ENCODE peak calls at places on chromosomes 5 and 9, in eight cellular contexts. S, O, H, R, Q, B, V and T are unnamed samples.

GRCh38 chr9:92142329-92142728 is 27.1 kb upstream of the SPTLC1 start:
- DNase-seq in S (no peak), O (no peak), H (no peak), R (no peak), Q (no peak), B (no peak), V (no peak), T (no peak)

GRCh38 chr9:129336130-129336528 is 158.1 kb upstream of the IER5L start:
- DNase-seq in S (no peak), O (peak), H (no peak), R (no peak), Q (peak), B (peak), V (peak), T (no peak)

GRCh38 chr9:132351404-132352050 is 3.3 kb downstream of the SETX start:
- DNase-seq in S (no peak), O (no peak), H (no peak), R (no peak), Q (no peak), B (peak), V (no peak), T (no peak)

GRCh38 chr9:108775901-108776306 is 79.9 kb downstream of the ACTL7B start:
- DNase-seq in S (no peak), O (no peak), H (no peak), R (no peak), Q (no peak), B (no peak), V (no peak), T (no peak)

GRCh38 chr9:97788763-97789663 is 64.0 kb upstream of the FOXE1 start:
- DNase-seq in S (no peak), O (no peak), H (no peak), R (peak), Q (no peak), B (peak), V (no peak), T (no peak)

GRCh38 chr5:111772456-111772855 is 15.5 kb upstream of the NREP start:
- DNase-seq in S (no peak), O (peak), H (no peak), R (peak), Q (no peak), B (peak), V (no peak), T (no peak)

GRCh38 chr5:109859537-109859936 is 169.8 kb downstream of the MAN2A1 start:
- DNase-seq in S (no peak), O (peak), H (no peak), R (no peak), Q (no peak), B (peak), V (no peak), T (no peak)

GRCh38 chr9:89757776-89758528 is 153.1 kb downstream of the GADD45G start:
- DNase-seq in S (no peak), O (no peak), H (no peak), R (no peak), Q (no peak), B (no peak), V (no peak), T (no peak)

GRCh38 chr5:58410441-58410840 is 49.4 kb downstream of the PLK2 start:
- DNase-seq in S (no peak), O (peak), H (no peak), R (peak), Q (peak), B (peak), V (peak), T (no peak)

GRCh38 chr9:131839281-131840084 is 99.6 kb upstream of the RAPGEF1 start:
- DNase-seq in S (no peak), O (peak), H (no peak), R (peak), Q (peak), B (peak), V (peak), T (no peak)

GRCh38 chr9:127264462-127265040 is at the start of gene GARNL3:
- DNase-seq in S (no peak), O (no peak), H (no peak), R (no peak), Q (no peak), B (no peak), V (no peak), T (no peak)

GRCh38 chr5:90095292-90096060 is 314.1 kb downstream of the CETN3 start:
- DNase-seq in S (no peak), O (no peak), H (no peak), R (no peak), Q (no peak), B (no peak), V (peak), T (no peak)

GRCh38 chr5:175922192-175922885 is 45.8 kb downstream of the THOC3 start:
- DNase-seq in S (no peak), O (peak), H (no peak), R (peak), Q (peak), B (peak), V (peak), T (no peak)

GRCh38 chr5:61167382-61167781 is 5.1 kb upstream of the SMIM15 start:
- DNase-seq in S (no peak), O (peak), H (no peak), R (peak), Q (peak), B (peak), V (peak), T (no peak)

GRCh38 chr9:1052119-1052907 is 2.2 kb downstream of the DMRT2 start:
- DNase-seq in S (no peak), O (no peak), H (no peak), R (no peak), Q (no peak), B (no peak), V (no peak), T (no peak)

GRCh38 chr9:124133752-124134151 is 122.2 kb downstream of the LHX2 start:
- DNase-seq in S (no peak), O (peak), H (no peak), R (peak), Q (peak), B (peak), V (peak), T (no peak)

GRCh38 chr5:176994460-176995121 is 12.0 kb downstream of the UIMC1 start:
- DNase-seq in S (peak), O (peak), H (peak), R (no peak), Q (peak), B (no peak), V (peak), T (no peak)

GRCh38 chr9:126661521-126662251 is 48.0 kb downstream of the LMX1B start:
- DNase-seq in S (no peak), O (peak), H (no peak), R (peak), Q (no peak), B (peak), V (peak), T (no peak)

GRCh38 chr5:171116711-171117110 is 192.3 kb upstream of the TLX3 start:
- DNase-seq in S (no peak), O (no peak), H (no peak), R (no peak), Q (no peak), B (no peak), V (no peak), T (no peak)
- H3K4me3 ChIP-seq in S (no peak), O (no peak), H (no peak), R (no peak), Q (no peak), B (no peak), V (no peak), T (no peak)

DNA sequence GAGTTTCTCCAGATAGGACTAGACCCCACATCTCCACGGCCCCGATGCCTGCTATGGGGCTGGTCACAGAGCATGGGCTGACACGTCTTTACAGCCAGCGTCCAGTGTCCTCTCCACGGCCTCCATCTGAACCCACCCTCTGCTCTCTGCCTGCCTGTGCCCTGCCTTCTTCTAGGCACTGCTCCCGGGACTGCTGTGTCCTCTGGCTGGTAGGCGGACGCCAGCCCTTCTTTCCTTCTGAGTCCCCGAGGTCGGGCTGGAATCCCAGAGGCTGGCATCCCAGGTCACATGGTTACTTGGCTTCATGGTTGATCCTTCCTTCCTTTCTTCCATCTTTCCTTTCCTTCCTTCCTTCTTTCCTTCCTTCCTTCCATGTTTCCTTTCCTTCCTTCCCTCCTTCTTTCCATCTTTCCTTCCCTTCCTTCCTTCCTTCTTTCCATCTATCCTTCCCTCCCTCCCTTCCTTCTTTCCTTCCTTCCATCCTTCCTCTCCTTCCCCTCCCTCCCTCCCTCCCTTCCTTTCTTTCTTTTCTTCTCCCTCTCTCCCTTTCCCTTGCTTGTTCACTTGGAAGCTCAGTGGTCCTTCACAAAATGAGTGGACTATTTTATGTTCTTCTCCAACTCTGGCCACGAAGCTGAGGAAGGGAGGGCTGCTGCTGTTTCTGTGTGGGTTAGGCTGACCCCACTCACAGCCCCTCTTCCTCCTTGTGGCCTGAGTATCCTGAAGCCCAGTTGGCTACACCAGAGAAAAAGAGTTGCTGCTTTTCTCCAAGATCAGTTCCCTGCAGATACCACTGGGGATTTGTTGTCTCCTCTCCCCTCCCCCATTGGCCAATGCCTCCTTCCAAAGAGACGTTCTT is 66.8 kb upstream of the NEURL1B start:
- DNase-seq in S (no peak), O (no peak), H (peak), R (no peak), Q (no peak), B (no peak), V (no peak), T (no peak)
- H3K27ac ChIP-seq in S (no peak), O (no peak), H (peak), R (no peak), Q (no peak), B (no peak), V (no peak), T (peak)

GRCh38 chr5:103346162-103346748 is 87.7 kb downstream of the MACIR start:
- DNase-seq in S (no peak), O (no peak), H (no peak), R (no peak), Q (no peak), B (no peak), V (no peak), T (no peak)
- H3K4me3 ChIP-seq in S (no peak), O (no peak), H (no peak), R (no peak), Q (no peak), B (no peak), V (no peak), T (no peak)

GRCh38 chr5:71825992-71826391 is 106.9 kb downstream of the CARTPT start:
- DNase-seq in S (no peak), O (no peak), H (no peak), R (no peak), Q (no peak), B (no peak), V (no peak), T (no peak)
- H3K27ac ChIP-seq in S (no peak), O (no peak), H (no peak), R (no peak), Q (no peak), B (no peak), V (no peak), T (no peak)

DNA sequence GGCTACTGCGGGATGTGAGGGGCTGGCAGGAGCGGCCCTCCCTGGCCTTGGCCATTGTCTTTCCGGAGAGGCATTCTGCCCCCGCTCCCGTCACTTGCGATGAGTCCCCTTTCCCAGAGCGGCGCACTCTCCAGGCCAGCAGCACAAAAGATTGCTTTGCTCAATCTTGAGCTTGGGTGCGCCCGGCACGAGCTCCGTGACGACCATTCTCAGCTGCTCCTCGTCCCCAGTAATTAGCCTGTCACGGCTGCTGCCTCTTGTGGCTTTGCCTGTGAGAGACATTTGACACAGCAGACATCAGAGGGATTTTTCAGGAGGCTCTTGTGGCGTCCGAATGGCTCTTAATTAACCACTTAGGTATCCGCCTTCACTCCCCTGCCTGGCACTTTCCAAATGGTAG is 397.9 kb upstream of the IRX1 start:
- DNase-seq in S (no peak), O (no peak), H (no peak), R (no peak), Q (no peak), B (no peak), V (no peak), T (peak)
- H3K4me3 ChIP-seq in S (no peak), O (no peak), H (peak), R (no peak), Q (no peak), B (no peak), V (no peak), T (no peak)